ENCODE peak calls at places on chromosomes 7 and 10, in four cellular contexts. R is foreskin fibroblast, U is IMR-90, S is AG04449. Z is an unnamed sample.

GRCh38 chr10:83934062-83934461 is 205.2 kb upstream of the GHITM start:
- DNase-seq in S (no peak), R (no peak), U (no peak), Z (peak)

GRCh38 chr7:122364761-122365280 is 60.3 kb upstream of the FEZF1 start:
- DNase-seq in U (no peak), R (no peak), S (no peak), Z (no peak)

GRCh38 chr10:6044651-6045599 is 17.2 kb downstream of the IL2RA start:
- DNase-seq in S (no peak), R (no peak), U (no peak), Z (no peak)

GRCh38 chr10:22321831-22322662 is 1.1 kb downstream of the BMI1 start:
- DNase-seq in S (no peak), U (no peak), R (peak), Z (no peak)

GRCh38 chr10:102775201-102775972 is 31.6 kb downstream of the WBP1L start:
- DNase-seq in U (peak), S (no peak), R (no peak), Z (no peak)

GRCh38 chr7:16137944-16138343 is 283.4 kb downstream of the CRPPA start:
- DNase-seq in S (no peak), R (no peak), U (no peak), Z (no peak)

GRCh38 chr10:114095676-114096331 is 52.1 kb downstream of the ADRB1 start:
- DNase-seq in R (no peak), S (no peak), U (no peak), Z (peak)

GRCh38 chr10:131440405-131441360 is 129.2 kb upstream of the TCERG1L start:
- DNase-seq in S (no peak), U (no peak), R (no peak), Z (no peak)

GRCh38 chr10:484925-485661 is 204.4 kb downstream of the DIP2C start:
- DNase-seq in U (no peak), R (no peak), S (no peak), Z (no peak)

GRCh38 chr10:27944005-27944404 is 54.9 kb downstream of the ODAD2 start:
- DNase-seq in U (no peak), R (no peak), S (no peak), Z (no peak)
- TF ChIP-seq CTCF in U (no peak), R (no peak), S (no peak), Z (no peak)

DNA sequence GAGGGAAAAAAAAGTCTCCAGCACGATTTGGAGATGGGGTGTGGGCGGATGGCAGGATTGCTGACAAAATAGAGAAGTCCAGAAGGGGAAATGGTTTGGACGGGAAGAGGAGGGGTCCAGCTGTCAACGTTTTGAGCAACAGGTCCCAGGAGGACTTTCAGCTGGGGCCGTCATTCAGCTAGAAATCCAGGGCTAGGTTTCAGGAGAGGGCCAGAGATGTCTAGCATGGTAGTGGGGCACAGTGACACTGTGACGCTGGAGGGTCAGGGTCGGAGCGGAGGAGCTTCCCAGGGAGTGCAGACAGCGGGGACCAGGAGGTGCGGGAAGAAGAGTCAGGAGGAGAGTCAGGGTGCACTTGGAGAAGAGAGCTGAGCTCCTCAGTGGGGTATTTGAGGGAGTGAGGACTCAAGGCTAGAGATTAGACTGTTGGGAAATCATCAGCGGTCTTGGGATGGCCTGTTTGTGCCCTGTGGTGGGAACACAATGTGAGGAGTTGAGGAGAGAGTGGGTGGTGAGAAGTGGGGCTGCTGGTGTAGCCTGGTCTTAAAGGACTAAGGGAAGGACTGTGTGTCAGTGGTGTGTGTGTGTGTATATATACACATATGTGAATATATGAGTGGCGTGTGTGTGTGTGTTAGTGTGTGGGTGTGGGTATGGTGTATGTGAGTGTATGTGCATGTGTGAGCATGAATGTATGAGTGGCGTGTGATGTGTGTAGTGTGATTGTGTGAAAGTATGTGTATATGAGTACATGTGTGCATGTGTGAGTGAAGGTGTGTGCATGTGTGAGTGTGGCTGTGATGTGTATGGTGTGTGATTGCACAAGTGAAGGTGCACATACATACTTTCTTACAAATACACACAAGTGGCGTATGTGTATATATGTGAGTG is 3.8 kb downstream of the ZYX start:
- DNase-seq in S (no peak), U (no peak), R (peak), Z (no peak)
- H3K4me3 ChIP-seq in S (peak), U (peak), R (peak), Z (peak)

GRCh38 chr10:43204943-43205671 is 61.8 kb downstream of the RASGEF1A start:
- DNase-seq in S (no peak), U (peak), R (peak), Z (no peak)
- TF ChIP-seq CTCF in S (peak), U (peak), R (peak), Z (peak)

GRCh38 chr10:29472268-29473086 is 162.3 kb downstream of the SVIL start:
- DNase-seq in S (no peak), R (no peak), U (no peak), Z (no peak)

GRCh38 chr10:29471483-29471859 is 163.3 kb downstream of the SVIL start:
- DNase-seq in S (peak), U (peak), R (peak), Z (no peak)

GRCh38 chr10:29470355-29470705 is 164.4 kb downstream of the SVIL start:
- DNase-seq in U (no peak), S (no peak), R (peak), Z (no peak)

GRCh38 chr10:29469481-29470354 is 165.1 kb downstream of the SVIL start:
- DNase-seq in U (no peak), S (no peak), R (no peak), Z (no peak)

GRCh38 chr10:29470843-29471482 is 163.8 kb downstream of the SVIL start:
- DNase-seq in U (no peak), S (no peak), R (no peak), Z (no peak)
- H3K4me3 ChIP-seq in U (no peak), S (no peak), R (no peak), Z (no peak)

GRCh38 chr7:100577507-100577906 is 3.8 kb upstream of the SAP25 start:
- DNase-seq in S (no peak), U (no peak), R (no peak), Z (no peak)
- TF ChIP-seq CTCF in S (no peak), U (no peak), R (no peak), Z (no peak)

GRCh38 chr7:135147341-135147898 is 452 bp upstream of the TMEM140 start:
- DNase-seq in S (no peak), U (peak), R (peak), Z (no peak)

GRCh38 chr7:135147899-135148721 is at the start of gene TMEM140:
- DNase-seq in R (peak), S (no peak), U (peak), Z (no peak)

GRCh38 chr7:135151162-135151932 is 3.5 kb downstream of the TMEM140 start:
- DNase-seq in R (no peak), S (no peak), U (no peak), Z (no peak)

GRCh38 chr7:135152447-135152846 is 4.6 kb downstream of the TMEM140 start:
- DNase-seq in S (no peak), U (no peak), R (no peak), Z (no peak)

GRCh38 chr7:135150072-135150782 is 2.4 kb downstream of the TMEM140 start:
- DNase-seq in S (no peak), R (no peak), U (no peak), Z (no peak)
- H3K4me3 ChIP-seq in S (no peak), R (no peak), U (no peak), Z (no peak)

GRCh38 chr7:63008366-63008765 is 990.3 kb upstream of the ZNF722 start:
- DNase-seq in S (no peak), R (no peak), U (no peak), Z (no peak)
- TF ChIP-seq CTCF in S (no peak), R (no peak), U (no peak), Z (no peak)

DNA sequence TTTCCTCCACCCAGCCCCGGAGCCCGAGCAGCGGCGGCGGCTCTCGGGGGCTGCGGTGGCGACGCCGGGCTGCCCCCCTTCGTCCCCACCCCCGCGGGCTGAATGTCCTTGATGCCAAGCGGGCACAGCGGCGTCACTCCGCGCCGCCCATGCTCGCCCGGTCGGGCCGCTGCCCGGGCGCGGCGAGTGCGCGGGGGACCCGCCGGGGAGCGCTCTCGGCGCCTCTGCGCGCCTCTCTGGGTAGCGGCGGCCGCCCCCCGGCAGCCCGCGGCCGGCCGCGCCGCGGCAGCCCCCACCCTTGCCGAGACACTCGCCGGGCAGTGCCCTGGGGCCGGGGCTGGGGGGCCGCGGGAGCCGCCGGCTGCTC is 436 bp upstream of the PLXNA4 start:
- DNase-seq in U (no peak), S (no peak), R (peak), Z (no peak)
- H3K4me3 ChIP-seq in U (no peak), S (peak), R (peak), Z (peak)

Z was measured in retinal pigment epithelial cell.